ENCODE peak calls at places on chromosomes 12 and 14, in ten cellular contexts. X is effector CD8-positive, alpha-beta T cell; H is mesendoderm; E is glutamatergic neuron; Y is left ventricle myocardium inferior; W is NCI-H2227 treated with DMSO at 0.1 percent for 48 hours; L is endothelial cell of umbilical vein; Z is GM04504; D is fibroblast of villous mesenchyme; T is iPS DF 6.9. C is an unnamed sample.

GRCh38 chr14:102777711-102778615 is 714 bp downstream of the TRAF3 start:
- DNase-seq in W (no peak), Z (no peak), D (peak; percentile 55), X (peak; percentile 11), Y (peak; percentile 28), T (no peak), H (no peak), E (no peak), L (no peak), C (peak; percentile 47)

GRCh38 chr12:130568041-130568440 is 148.1 kb downstream of the RIMBP2 start:
- DNase-seq in H (no peak), X (no peak), L (no peak), Y (no peak), T (no peak), D (no peak), E (no peak), W (no peak), Z (no peak), C (no peak)

GRCh38 chr12:39395866-39396265 is 47.1 kb downstream of the KIF21A start:
- DNase-seq in X (no peak), E (no peak), W (no peak), Y (no peak), T (no peak), Z (no peak), H (no peak), L (no peak), D (peak; percentile 41), C (no peak)

GRCh38 chr14:56891226-56891625 is 80.9 kb upstream of the OTX2 start:
- DNase-seq in Y (no peak), E (no peak), T (no peak), H (no peak), D (no peak), Z (no peak), X (no peak), L (no peak), W (no peak), C (no peak)

GRCh38 chr12:25583545-25583944 is 30.5 kb upstream of the LMNTD1 start:
- DNase-seq in W (no peak), D (peak; percentile 3), H (peak; percentile 91), E (no peak), Y (no peak), T (peak; percentile 5), L (peak; percentile 28), Z (no peak), X (no peak), C (no peak)

GRCh38 chr12:10067259-10067658 is 31.5 kb downstream of the CLEC1A start:
- DNase-seq in Y (no peak), H (no peak), E (no peak), T (no peak), X (no peak), W (no peak), L (peak; percentile 87), Z (no peak), D (no peak), C (no peak)

GRCh38 chr12:105573574-105573973 is 243.1 kb downstream of the C12orf75 start:
- DNase-seq in E (no peak), Z (no peak), L (no peak), X (no peak), D (no peak), H (no peak), Y (no peak), T (no peak), W (no peak), C (no peak)

GRCh38 chr12:66399626-66399931 is 97.3 kb downstream of the HELB start:
- DNase-seq in Z (no peak), E (no peak), Y (no peak), W (no peak), X (no peak), L (no peak), T (no peak), D (no peak), H (no peak), C (no peak)

GRCh38 chr14:24110485-24110884 is 4.1 kb upstream of the DCAF11 start:
- DNase-seq in E (no peak), D (no peak), X (no peak), H (no peak), L (no peak), Y (no peak), T (no peak), W (no peak), Z (no peak), C (no peak)

GRCh38 chr12:123286997-123287396 is 15.3 kb upstream of the CDK2AP1 start:
- DNase-seq in X (no peak), H (no peak), Y (no peak), L (no peak), W (no peak), E (no peak), Z (no peak), T (no peak), D (no peak), C (no peak)

GRCh38 chr14:74260525-74261233 is 21.4 kb downstream of the VSX2 start:
- DNase-seq in D (no peak), L (no peak), Z (no peak), E (no peak), X (no peak), H (no peak), W (no peak), Y (no peak), T (no peak), C (no peak)

GRCh38 chr12:40137252-40137651 is 31.4 kb upstream of the SLC2A13 start:
- DNase-seq in Z (no peak), Y (no peak), T (no peak), D (no peak), W (no peak), E (no peak), X (no peak), L (peak; percentile 13), H (no peak), C (peak; percentile 59)

GRCh38 chr12:24814379-24815086 is 134.4 kb downstream of the BCAT1 start:
- DNase-seq in H (no peak), T (no peak), D (no peak), X (no peak), Y (no peak), E (no peak), W (no peak), Z (no peak), L (no peak), C (peak; percentile 73)

GRCh38 chr12:67916266-67916970 is 72.8 kb upstream of the IFNG-AS1 start:
- DNase-seq in Y (no peak), T (no peak), H (peak; percentile 44), E (no peak), X (no peak), L (no peak), Z (peak; percentile 46), W (no peak), D (no peak), C (no peak)

GRCh38 chr12:19967486-19967885 is 400.9 kb upstream of the PDE3A start:
- DNase-seq in Z (peak; percentile 88), Y (no peak), D (peak; percentile 95), H (peak; percentile 69), W (no peak), L (peak; percentile 85), T (no peak), X (no peak), E (no peak), C (peak; percentile 52)

GRCh38 chr12:122835693-122836026 is 403 bp downstream of the HIP1R start:
- DNase-seq in Z (no peak), E (no peak), D (peak; percentile 21), T (no peak), W (no peak), Y (no peak), L (no peak), X (no peak), H (no peak), C (peak; percentile 41)

GRCh38 chr12:24615967-24616411 is 332.9 kb downstream of the BCAT1 start:
- DNase-seq in W (no peak), E (no peak), D (peak; percentile 76), Z (no peak), L (no peak), Y (no peak), X (no peak), T (no peak), H (peak; percentile 82), C (no peak)

GRCh38 chr12:85968606-85969005 is 94.5 kb downstream of the NTS start:
- DNase-seq in L (no peak), Z (no peak), E (no peak), H (no peak), D (no peak), T (no peak), Y (no peak), W (no peak), X (no peak), C (no peak)

GRCh38 chr12:47249082-47249481 is 169.3 kb upstream of the AMIGO2 start:
- DNase-seq in Y (no peak), D (no peak), L (no peak), H (no peak), E (no peak), W (no peak), T (no peak), Z (no peak), X (no peak), C (no peak)

GRCh38 chr14:81834308-81834707 is 300.7 kb upstream of the SEL1L start:
- DNase-seq in T (no peak), E (no peak), L (no peak), H (peak; percentile 29), Y (no peak), X (no peak), D (no peak), W (no peak), Z (no peak), C (no peak)

GRCh38 chr12:47903927-47904646 is 707 bp downstream of the VDR start:
- DNase-seq in X (no peak), E (no peak), Z (peak; percentile 66), H (peak; percentile 35), T (no peak), W (no peak), Y (peak; percentile 32), L (peak; percentile 63), D (peak; percentile 83), C (peak; percentile 93)

GRCh38 chr12:62720661-62721330 is 214.2 kb downstream of the PPM1H start:
- DNase-seq in E (no peak), L (peak; percentile 48), H (no peak), Z (no peak), T (no peak), Y (no peak), X (no peak), D (no peak), W (no peak), C (no peak)

GRCh38 chr14:89721991-89722390 is 232.5 kb downstream of the EFCAB11 start:
- DNase-seq in W (no peak), L (no peak), H (no peak), X (no peak), Z (no peak), E (peak; percentile 17), D (peak; percentile 9), T (no peak), Y (no peak), C (peak; percentile 4)

GRCh38 chr12:8156845-8157244 is at the start of gene ZNF705A:
- DNase-seq in Y (no peak), Z (no peak), D (peak; percentile 57), T (no peak), E (no peak), H (peak; percentile 10), X (no peak), L (peak; percentile 87), W (no peak), C (peak; percentile 72)

GRCh38 chr12:93803408-93803807 is 126.2 kb downstream of the CRADD start:
- DNase-seq in E (no peak), Y (no peak), H (no peak), Z (peak; percentile 75), T (no peak), X (no peak), D (peak; percentile 79), W (no peak), L (no peak), C (no peak)

GRCh38 chr12:114045333-114045732 is 79.2 kb upstream of the RBM19 start:
- DNase-seq in E (no peak), D (no peak), L (no peak), T (no peak), H (peak; percentile 13), X (no peak), Y (no peak), Z (no peak), W (no peak), C (no peak)

GRCh38 chr12:49916129-49916919 is 12.6 kb upstream of the FAIM2 start:
- DNase-seq in H (no peak), D (no peak), E (no peak), W (no peak), Y (no peak), X (no peak), Z (no peak), L (no peak), T (no peak), C (no peak)

GRCh38 chr12:1533205-1533601 is 61.2 kb downstream of the FBXL14 start:
- DNase-seq in W (no peak), T (no peak), E (no peak), X (no peak), L (no peak), D (no peak), Z (no peak), H (no peak), Y (no peak), C (peak; percentile 82)